ENCODE peak calls at places on chromosomes 16 and 17, in nine cellular contexts. One of them, this sample, is unnamed.

GRCh38 chr16:5951486-5951885 is 853.9 kb upstream of the EEF2KMT start:
- DNase-seq in NB4: no peak
- DNase-seq in breast epithelium: no peak
- DNase-seq in NT2/D1: no peak
- DNase-seq in naive thymus-derived CD4-positive, alpha-beta T cell: no peak
- DNase-seq in foreskin fibroblast: no peak
- DNase-seq in Caco-2: no peak
- DNase-seq in AG04450: no peak
- DNase-seq in transverse colon: no peak
- DNase-seq in this sample: no peak

GRCh38 chr17:45038771-45039634 is 12.4 kb downstream of the DCAKD start:
- DNase-seq in naive thymus-derived CD4-positive, alpha-beta T cell: no peak
- DNase-seq in transverse colon: no peak
- DNase-seq in foreskin fibroblast: no peak
- DNase-seq in AG04450: no peak
- DNase-seq in NT2/D1: no peak
- DNase-seq in breast epithelium: peak
- DNase-seq in Caco-2: no peak
- DNase-seq in NB4: no peak
- DNase-seq in this sample: no peak

GRCh38 chr16:10150906-10151305 is 31.3 kb downstream of the GRIN2A start:
- DNase-seq in breast epithelium: no peak
- DNase-seq in AG04450: no peak
- DNase-seq in NB4: peak
- DNase-seq in NT2/D1: no peak
- DNase-seq in Caco-2: no peak
- DNase-seq in naive thymus-derived CD4-positive, alpha-beta T cell: no peak
- DNase-seq in foreskin fibroblast: no peak
- DNase-seq in transverse colon: no peak
- DNase-seq in this sample: no peak

GRCh38 chr17:17044846-17045561 is 2.7 kb downstream of the MPRIP start:
- DNase-seq in naive thymus-derived CD4-positive, alpha-beta T cell: no peak
- DNase-seq in foreskin fibroblast: peak
- DNase-seq in Caco-2: peak
- DNase-seq in NT2/D1: no peak
- DNase-seq in AG04450: peak
- DNase-seq in breast epithelium: peak
- DNase-seq in transverse colon: no peak
- DNase-seq in NB4: peak
- DNase-seq in this sample: peak

GRCh38 chr17:35087731-35088646 is 24.5 kb upstream of the RFFL start:
- DNase-seq in NT2/D1: no peak
- DNase-seq in foreskin fibroblast: peak
- DNase-seq in breast epithelium: peak
- DNase-seq in Caco-2: peak
- DNase-seq in naive thymus-derived CD4-positive, alpha-beta T cell: peak
- DNase-seq in transverse colon: peak
- DNase-seq in AG04450: no peak
- DNase-seq in NB4: peak
- DNase-seq in this sample: no peak

GRCh38 chr16:15398618-15399316 is 3.2 kb downstream of the MPV17L start:
- DNase-seq in naive thymus-derived CD4-positive, alpha-beta T cell: no peak
- DNase-seq in NT2/D1: no peak
- DNase-seq in NB4: no peak
- DNase-seq in foreskin fibroblast: no peak
- DNase-seq in Caco-2: peak
- DNase-seq in transverse colon: no peak
- DNase-seq in AG04450: no peak
- DNase-seq in breast epithelium: no peak
- DNase-seq in this sample: no peak

GRCh38 chr17:80254396-80255241 is 6.0 kb upstream of the RNF213 start:
- DNase-seq in naive thymus-derived CD4-positive, alpha-beta T cell: no peak
- DNase-seq in Caco-2: peak
- DNase-seq in NT2/D1: no peak
- DNase-seq in AG04450: peak
- DNase-seq in NB4: peak
- DNase-seq in transverse colon: peak
- DNase-seq in foreskin fibroblast: peak
- DNase-seq in breast epithelium: no peak
- DNase-seq in this sample: peak

GRCh38 chr16:53156516-53156915 is 101.7 kb downstream of the CHD9 start:
- DNase-seq in Caco-2: no peak
- DNase-seq in transverse colon: no peak
- DNase-seq in breast epithelium: no peak
- DNase-seq in NT2/D1: no peak
- DNase-seq in NB4: no peak
- DNase-seq in naive thymus-derived CD4-positive, alpha-beta T cell: no peak
- DNase-seq in AG04450: no peak
- DNase-seq in foreskin fibroblast: peak
- DNase-seq in this sample: no peak

GRCh38 chr16:73529303-73530012 is 481.5 kb upstream of the ZFHX3 start:
- DNase-seq in AG04450: no peak
- DNase-seq in NB4: no peak
- DNase-seq in naive thymus-derived CD4-positive, alpha-beta T cell: no peak
- DNase-seq in NT2/D1: no peak
- DNase-seq in transverse colon: no peak
- DNase-seq in Caco-2: no peak
- DNase-seq in foreskin fibroblast: no peak
- DNase-seq in breast epithelium: no peak
- DNase-seq in this sample: no peak

GRCh38 chr16:4059969-4060368 is 56.3 kb downstream of the ADCY9 start:
- DNase-seq in AG04450: no peak
- DNase-seq in NT2/D1: no peak
- DNase-seq in Caco-2: no peak
- DNase-seq in transverse colon: no peak
- DNase-seq in foreskin fibroblast: no peak
- DNase-seq in breast epithelium: no peak
- DNase-seq in NB4: peak
- DNase-seq in naive thymus-derived CD4-positive, alpha-beta T cell: no peak
- DNase-seq in this sample: no peak

GRCh38 chr16:14307623-14308356 is 236.7 kb downstream of the MRTFB start:
- DNase-seq in AG04450: no peak
- DNase-seq in Caco-2: no peak
- DNase-seq in NB4: peak
- DNase-seq in NT2/D1: no peak
- DNase-seq in transverse colon: no peak
- DNase-seq in naive thymus-derived CD4-positive, alpha-beta T cell: no peak
- DNase-seq in breast epithelium: no peak
- DNase-seq in foreskin fibroblast: no peak
- DNase-seq in this sample: no peak

GRCh38 chr16:87384162-87384999 is 805 bp upstream of the FBXO31 start:
- DNase-seq in Caco-2: peak
- DNase-seq in NT2/D1: no peak
- DNase-seq in foreskin fibroblast: peak
- DNase-seq in naive thymus-derived CD4-positive, alpha-beta T cell: no peak
- DNase-seq in transverse colon: peak
- DNase-seq in breast epithelium: no peak
- DNase-seq in NB4: peak
- DNase-seq in AG04450: no peak
- DNase-seq in this sample: no peak

GRCh38 chr16:55487048-55487803 is 8.2 kb downstream of the MMP2 start:
- DNase-seq in transverse colon: no peak
- DNase-seq in NB4: no peak
- DNase-seq in AG04450: peak
- DNase-seq in naive thymus-derived CD4-positive, alpha-beta T cell: no peak
- DNase-seq in Caco-2: peak
- DNase-seq in NT2/D1: no peak
- DNase-seq in breast epithelium: no peak
- DNase-seq in foreskin fibroblast: peak
- DNase-seq in this sample: peak

GRCh38 chr16:73225983-73226382 is 178.1 kb upstream of the ZFHX3 start:
- DNase-seq in naive thymus-derived CD4-positive, alpha-beta T cell: no peak
- DNase-seq in Caco-2: no peak
- DNase-seq in NT2/D1: no peak
- DNase-seq in breast epithelium: no peak
- DNase-seq in foreskin fibroblast: no peak
- DNase-seq in NB4: no peak
- DNase-seq in transverse colon: no peak
- DNase-seq in AG04450: no peak
- DNase-seq in this sample: no peak

GRCh38 chr17:57653279-57653678 is 91.8 kb downstream of the CCDC182 start:
- DNase-seq in transverse colon: no peak
- DNase-seq in Caco-2: no peak
- DNase-seq in NB4: no peak
- DNase-seq in NT2/D1: no peak
- DNase-seq in AG04450: no peak
- DNase-seq in naive thymus-derived CD4-positive, alpha-beta T cell: no peak
- DNase-seq in foreskin fibroblast: no peak
- DNase-seq in breast epithelium: no peak
- DNase-seq in this sample: no peak

DNA sequence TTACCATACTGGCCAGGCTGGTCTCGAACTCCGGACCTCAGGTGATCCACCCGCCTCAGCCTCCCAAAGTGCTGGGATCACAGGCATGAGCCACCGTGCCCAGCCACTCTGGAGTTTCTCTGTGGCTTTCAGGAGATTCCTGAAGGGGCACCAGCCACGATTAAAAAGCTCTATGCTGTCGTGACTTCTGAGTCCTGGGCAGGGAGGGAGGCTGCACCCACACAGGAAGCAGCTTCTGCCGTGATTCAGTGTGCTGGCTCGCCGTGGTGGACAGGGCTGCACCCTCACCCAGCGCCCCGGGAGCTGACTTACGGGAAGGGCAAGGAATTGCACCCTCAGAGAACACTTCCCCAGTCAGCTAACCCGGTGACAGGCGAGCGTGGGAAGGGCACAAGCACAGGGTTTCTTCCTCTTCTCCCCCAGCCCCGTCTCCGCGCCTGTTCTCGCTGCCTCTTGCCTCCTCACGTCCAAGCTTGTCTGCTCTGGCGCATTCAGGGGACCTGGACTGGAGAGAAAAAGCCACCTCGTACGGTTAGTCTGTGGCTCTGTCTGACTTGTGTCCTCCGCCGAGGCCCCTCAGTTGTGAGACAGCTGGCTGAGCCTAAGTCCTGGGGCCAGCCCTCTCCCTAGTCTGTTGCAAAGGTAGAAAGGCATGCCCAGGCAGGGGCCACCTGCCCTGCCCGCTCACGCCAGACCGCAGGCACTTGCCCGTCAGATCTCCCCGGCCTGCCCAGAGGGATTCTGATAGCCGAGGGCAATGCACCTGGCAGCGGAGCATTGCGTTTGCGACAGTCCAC is 145.0 kb downstream of the SEC14L1 start:
- DNase-seq in breast epithelium: peak
- DNase-seq in foreskin fibroblast: peak
- DNase-seq in naive thymus-derived CD4-positive, alpha-beta T cell: peak
- DNase-seq in Caco-2: no peak
- DNase-seq in transverse colon: peak
- DNase-seq in NT2/D1: no peak
- DNase-seq in NB4: peak
- DNase-seq in AG04450: peak
- DNase-seq in this sample: peak
- H3K4me3 ChIP-seq in breast epithelium: peak
- H3K4me3 ChIP-seq in foreskin fibroblast: no peak
- H3K4me3 ChIP-seq in naive thymus-derived CD4-positive, alpha-beta T cell: no peak
- H3K4me3 ChIP-seq in Caco-2: no peak
- H3K4me3 ChIP-seq in transverse colon: no peak
- H3K4me3 ChIP-seq in NT2/D1: no peak
- H3K4me3 ChIP-seq in NB4: no peak
- H3K4me3 ChIP-seq in AG04450: no peak
- H3K4me3 ChIP-seq in this sample: no peak

DNA sequence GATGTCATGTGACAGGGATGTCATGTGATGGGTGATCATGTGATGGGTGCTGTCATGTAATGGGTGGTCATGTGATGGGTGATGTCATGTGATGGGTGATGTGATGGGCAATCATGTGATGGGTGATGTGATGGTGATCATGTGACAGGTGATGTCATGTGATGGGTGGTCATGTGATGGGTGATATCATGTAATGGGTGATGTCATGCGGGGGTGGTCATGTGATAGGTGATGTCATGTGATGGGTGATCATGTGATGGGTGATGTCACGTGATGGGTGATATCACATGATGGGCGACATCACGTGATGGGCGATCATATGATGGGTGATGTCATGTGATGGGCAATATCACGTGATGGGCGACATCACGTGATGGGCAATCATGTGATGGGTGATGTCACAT is 16.6 kb downstream of the CD300LB start:
- DNase-seq in foreskin fibroblast: no peak
- DNase-seq in NT2/D1: no peak
- DNase-seq in AG04450: no peak
- DNase-seq in Caco-2: peak
- DNase-seq in transverse colon: no peak
- DNase-seq in NB4: no peak
- DNase-seq in breast epithelium: peak
- DNase-seq in naive thymus-derived CD4-positive, alpha-beta T cell: no peak
- DNase-seq in this sample: no peak
- H3K4me3 ChIP-seq in foreskin fibroblast: no peak
- H3K4me3 ChIP-seq in NT2/D1: no peak
- H3K4me3 ChIP-seq in AG04450: no peak
- H3K4me3 ChIP-seq in Caco-2: no peak
- H3K4me3 ChIP-seq in transverse colon: no peak
- H3K4me3 ChIP-seq in NB4: no peak
- H3K4me3 ChIP-seq in breast epithelium: no peak
- H3K4me3 ChIP-seq in naive thymus-derived CD4-positive, alpha-beta T cell: no peak
- H3K4me3 ChIP-seq in this sample: no peak

GRCh38 chr17:42018339-42018738 is 1.1 kb upstream of the DNAJC7 start:
- DNase-seq in foreskin fibroblast: no peak
- DNase-seq in NT2/D1: no peak
- DNase-seq in breast epithelium: no peak
- DNase-seq in Caco-2: no peak
- DNase-seq in NB4: peak
- DNase-seq in transverse colon: no peak
- DNase-seq in AG04450: no peak
- DNase-seq in naive thymus-derived CD4-positive, alpha-beta T cell: no peak
- DNase-seq in this sample: no peak
- H3K4me3 ChIP-seq in foreskin fibroblast: peak
- H3K4me3 ChIP-seq in NT2/D1: peak
- H3K4me3 ChIP-seq in breast epithelium: peak
- H3K4me3 ChIP-seq in Caco-2: peak
- H3K4me3 ChIP-seq in NB4: peak
- H3K4me3 ChIP-seq in transverse colon: no peak
- H3K4me3 ChIP-seq in AG04450: peak
- H3K4me3 ChIP-seq in naive thymus-derived CD4-positive, alpha-beta T cell: peak
- H3K4me3 ChIP-seq in this sample: peak

GRCh38 chr16:78882150-78882549 is 718.4 kb downstream of the MAF start:
- DNase-seq in NB4: no peak
- DNase-seq in NT2/D1: no peak
- DNase-seq in breast epithelium: no peak
- DNase-seq in foreskin fibroblast: no peak
- DNase-seq in Caco-2: no peak
- DNase-seq in AG04450: no peak
- DNase-seq in naive thymus-derived CD4-positive, alpha-beta T cell: no peak
- DNase-seq in transverse colon: no peak
- DNase-seq in this sample: no peak

GRCh38 chr16:78877114-78877513 is 723.4 kb downstream of the MAF start:
- DNase-seq in NT2/D1: no peak
- DNase-seq in NB4: no peak
- DNase-seq in Caco-2: no peak
- DNase-seq in transverse colon: no peak
- DNase-seq in breast epithelium: no peak
- DNase-seq in naive thymus-derived CD4-positive, alpha-beta T cell: no peak
- DNase-seq in foreskin fibroblast: no peak
- DNase-seq in AG04450: no peak
- DNase-seq in this sample: no peak

GRCh38 chr16:78879046-78879445 is 721.5 kb downstream of the MAF start:
- DNase-seq in AG04450: no peak
- DNase-seq in Caco-2: no peak
- DNase-seq in NB4: peak
- DNase-seq in naive thymus-derived CD4-positive, alpha-beta T cell: no peak
- DNase-seq in transverse colon: no peak
- DNase-seq in NT2/D1: no peak
- DNase-seq in foreskin fibroblast: no peak
- DNase-seq in breast epithelium: no peak
- DNase-seq in this sample: no peak

GRCh38 chr16:78874241-78874983 is 726.1 kb downstream of the MAF start:
- DNase-seq in NT2/D1: no peak
- DNase-seq in NB4: no peak
- DNase-seq in breast epithelium: no peak
- DNase-seq in AG04450: no peak
- DNase-seq in Caco-2: no peak
- DNase-seq in foreskin fibroblast: no peak
- DNase-seq in naive thymus-derived CD4-positive, alpha-beta T cell: no peak
- DNase-seq in transverse colon: no peak
- DNase-seq in this sample: no peak

GRCh38 chr16:78878570-78878969 is 722.0 kb downstream of the MAF start:
- DNase-seq in NT2/D1: no peak
- DNase-seq in transverse colon: no peak
- DNase-seq in NB4: no peak
- DNase-seq in AG04450: no peak
- DNase-seq in Caco-2: no peak
- DNase-seq in naive thymus-derived CD4-positive, alpha-beta T cell: no peak
- DNase-seq in breast epithelium: no peak
- DNase-seq in foreskin fibroblast: no peak
- DNase-seq in this sample: no peak
- H3K4me3 ChIP-seq in NT2/D1: no peak
- H3K4me3 ChIP-seq in transverse colon: no peak
- H3K4me3 ChIP-seq in NB4: no peak
- H3K4me3 ChIP-seq in AG04450: no peak
- H3K4me3 ChIP-seq in Caco-2: no peak
- H3K4me3 ChIP-seq in naive thymus-derived CD4-positive, alpha-beta T cell: no peak
- H3K4me3 ChIP-seq in breast epithelium: no peak
- H3K4me3 ChIP-seq in foreskin fibroblast: no peak
- H3K4me3 ChIP-seq in this sample: no peak